ENCODE peak calls at places on chromosomes 11 and 22, in six cellular contexts. T, J, C, K, X and E are unnamed samples.

GRCh38 chr11:43984519-43985385 is 42.3 kb downstream of the C11orf96 start:
- DNase-seq in J (no peak), T (no peak), K (peak; percentile 7), X (peak; percentile 71), C (no peak), E (no peak)

GRCh38 chr11:10935015-10935564 is 77.2 kb upstream of the ZBED5 start:
- DNase-seq in J (no peak), C (no peak), T (no peak), K (no peak), X (no peak), E (no peak)

GRCh38 chr11:16404781-16405180 is 48.4 kb upstream of the SOX6 start:
- DNase-seq in T (no peak), J (no peak), X (no peak), C (no peak), K (no peak), E (no peak)

GRCh38 chr11:15035283-15035682 is 38.1 kb upstream of the CALCB start:
- DNase-seq in K (no peak), T (no peak), J (no peak), C (no peak), X (no peak), E (no peak)

GRCh38 chr22:27435839-27436581 is 365.5 kb downstream of the MN1 start:
- DNase-seq in C (no peak), J (no peak), K (no peak), T (no peak), X (peak; percentile 88), E (no peak)

GRCh38 chr11:82701847-82702520 is 31.7 kb downstream of the FAM181B start:
- DNase-seq in X (no peak), K (peak; percentile 46), T (no peak), J (no peak), C (no peak), E (no peak)

GRCh38 chr11:13052130-13052541 is 43.0 kb downstream of the RASSF10 start:
- DNase-seq in X (no peak), K (no peak), C (no peak), J (no peak), T (no peak), E (no peak)

GRCh38 chr11:110715541-110715940 is 3.3 kb upstream of the ARHGAP20 start:
- DNase-seq in T (no peak), C (no peak), K (no peak), X (no peak), J (no peak), E (no peak)

GRCh38 chr11:61123775-61124571 is 21.7 kb downstream of the CD5 start:
- DNase-seq in C (peak; percentile 66), X (no peak), K (no peak), J (no peak), T (no peak), E (no peak)

GRCh38 chr22:49564054-49564453 is 263.6 kb downstream of the BRD1 start:
- DNase-seq in K (no peak), C (no peak), J (no peak), T (no peak), X (no peak), E (no peak)

GRCh38 chr11:116557261-116557660 is 215.5 kb downstream of the BUD13 start:
- DNase-seq in T (no peak), X (no peak), K (no peak), J (no peak), C (no peak), E (no peak)

GRCh38 chr22:36386351-36386899 is 1.3 kb downstream of the MYH9 start:
- DNase-seq in J (no peak), X (peak; percentile 85), C (no peak), K (no peak), T (no peak), E (peak; percentile 89)

GRCh38 chr22:47388778-47389177 is 626.3 kb downstream of the TBC1D22A start:
- DNase-seq in J (no peak), C (peak; percentile 52), K (no peak), T (no peak), X (peak; percentile 47), E (peak; percentile 41)

GRCh38 chr11:71446942-71447688 is 1.1 kb downstream of the DHCR7 start:
- DNase-seq in K (no peak), X (peak; percentile 80), T (no peak), J (no peak), C (no peak), E (no peak)

GRCh38 chr11:129023968-129024676 is 81.5 kb upstream of the TP53AIP1 start:
- DNase-seq in X (no peak), J (no peak), T (no peak), K (no peak), C (no peak), E (no peak)

GRCh38 chr11:26247340-26247739 is 84.6 kb upstream of the ANO3 start:
- DNase-seq in T (no peak), K (no peak), X (no peak), J (no peak), C (no peak), E (no peak)

GRCh38 chr22:24376606-24377005 is 50.8 kb upstream of the ADORA2A start:
- DNase-seq in J (no peak), X (no peak), T (no peak), K (no peak), C (no peak), E (no peak)

GRCh38 chr11:122293298-122294023 is 177.4 kb upstream of the BLID start:
- DNase-seq in J (no peak), C (no peak), K (no peak), T (no peak), X (no peak), E (no peak)

GRCh38 chr11:41201156-41201555 is 258.3 kb downstream of the LRRC4C start:
- DNase-seq in T (no peak), J (no peak), K (peak; percentile 74), X (no peak), C (no peak), E (no peak)

GRCh38 chr11:44731685-44732411 is 5.1 kb downstream of the TSPAN18 start:
- DNase-seq in X (no peak), K (no peak), C (no peak), T (no peak), J (no peak), E (no peak)

GRCh38 chr11:121293276-121293569 is 652 bp downstream of the SC5D start:
- DNase-seq in X (no peak), K (no peak), T (no peak), J (no peak), C (no peak), E (no peak)

GRCh38 chr22:42685941-42686666 is 34.6 kb downstream of the A4GALT start:
- DNase-seq in J (no peak), K (no peak), T (no peak), X (no peak), C (no peak), E (no peak)

GRCh38 chr22:32044477-32044876 is 1.4 kb downstream of the SLC5A1 start:
- DNase-seq in T (no peak), K (no peak), X (no peak), J (no peak), C (no peak), E (no peak)

GRCh38 chr11:105148241-105148640 is 8.7 kb upstream of the CARD18 start:
- DNase-seq in K (no peak), C (no peak), X (no peak), J (no peak), T (no peak), E (no peak)

GRCh38 chr22:31567702-31568101 is 71.4 kb downstream of the SFI1 start:
- DNase-seq in K (no peak), C (no peak), X (no peak), J (no peak), T (no peak), E (no peak)

GRCh38 chr22:37290737-37291136 is 8.4 kb downstream of the CYTH4 start:
- DNase-seq in X (no peak), C (no peak), K (no peak), J (no peak), T (no peak), E (peak; percentile 73)

GRCh38 chr11:15720460-15720859 is 605.7 kb downstream of the INSC start:
- DNase-seq in K (no peak), X (no peak), J (no peak), T (no peak), C (no peak), E (no peak)

GRCh38 chr11:38221295-38221694 is 1623.3 kb upstream of the RAG2 start:
- DNase-seq in K (no peak), X (no peak), T (no peak), J (no peak), C (no peak), E (no peak)

GRCh38 chr22:46058591-46059519 is 81.9 kb upstream of the WNT7B start:
- DNase-seq in C (no peak), T (no peak), J (no peak), K (peak; percentile 56), X (peak; percentile 76), E (peak; percentile 81)

GRCh38 chr11:12117200-12117995 is 7.0 kb downstream of the MICAL2 start:
- DNase-seq in C (no peak), T (no peak), K (no peak), X (no peak), J (no peak), E (no peak)

GRCh38 chr11:65288706-65289536 is 25.7 kb upstream of the CDC42EP2 start:
- DNase-seq in T (no peak), K (peak; percentile 65), J (no peak), X (no peak), C (peak; percentile 47), E (no peak)

GRCh38 chr11:121535122-121535796 is 82.5 kb upstream of the SORL1-AS1 start:
- DNase-seq in T (no peak), C (no peak), K (no peak), X (no peak), J (no peak), E (no peak)

GRCh38 chr22:17237031-17237668 is 17.9 kb upstream of the ADA2 start:
- DNase-seq in K (no peak), T (no peak), J (no peak), X (no peak), C (no peak), E (no peak)

GRCh38 chr11:33358150-33358831 is 101.1 kb downstream of the HIPK3 start:
- DNase-seq in X (no peak), J (no peak), K (no peak), C (no peak), T (no peak), E (no peak)